ENCODE peak calls at places on chromosomes 5 and 9, in six cellular contexts. V, I, N, K, T and A are unnamed samples. For H3K27me3, H3K4me1 and H3K36me3, the result is how much of the 10 kb centered on the place peaks cover.

GRCh38 chr5:107155667-107156066 is 515.1 kb downstream of the EFNA5 start:
- DNase-seq in T (no peak), N (no peak), K (no peak), I (no peak), V (no peak), A (no peak)

GRCh38 chr5:9467199-9468069 is 78.4 kb downstream of the SEMA5A start:
- DNase-seq in I (no peak), N (no peak), T (no peak), V (peak), K (no peak), A (no peak)

GRCh38 chr9:124392855-124393460 is 22.3 kb downstream of the PSMB7 start:
- DNase-seq in N (no peak), K (peak), T (no peak), V (no peak), I (no peak), A (no peak)

GRCh38 chr9:116193636-116194035 is 40.0 kb downstream of the PAPPA start:
- DNase-seq in K (peak), N (no peak), T (no peak), I (no peak), V (no peak), A (no peak)

GRCh38 chr5:16265141-16265540 is 85.5 kb upstream of the MARCHF11 start:
- DNase-seq in T (no peak), V (no peak), I (no peak), K (no peak), N (no peak), A (no peak)

GRCh38 chr5:65984098-65984885 is 57.9 kb downstream of the ERBIN start:
- DNase-seq in I (no peak), T (no peak), K (no peak), V (no peak), N (no peak), A (no peak)

GRCh38 chr9:69672828-69673640 is 863 bp upstream of the APBA1 start:
- DNase-seq in N (peak), I (peak), V (peak), T (peak), K (peak), A (peak)

GRCh38 chr5:133957080-133957479 is 11.3 kb downstream of the C5orf15 start:
- DNase-seq in I (no peak), V (no peak), T (no peak), N (no peak), K (no peak), A (no peak)

GRCh38 chr5:175378444-175379028 is 65.4 kb downstream of the DRD1 start:
- DNase-seq in N (no peak), K (peak), T (no peak), V (no peak), I (no peak), A (no peak)

GRCh38 chr9:16133556-16134227 is 580.8 kb downstream of the CCDC171 start:
- DNase-seq in V (no peak), N (peak), T (peak), I (no peak), K (peak), A (no peak)

GRCh38 chr9:98547606-98548005 is 161.1 kb downstream of the GABBR2 start:
- DNase-seq in I (no peak), K (no peak), V (no peak), T (no peak), N (no peak), A (no peak)

GRCh38 chr5:137598341-137598740 is 99.2 kb upstream of the SPOCK1 start:
- DNase-seq in K (no peak), V (no peak), T (no peak), I (no peak), N (no peak), A (no peak)

GRCh38 chr9:9003184-9003583 is 1203.6 kb upstream of the DMAC1 start:
- DNase-seq in V (no peak), N (no peak), I (peak), T (no peak), K (no peak), A (no peak)

DNA sequence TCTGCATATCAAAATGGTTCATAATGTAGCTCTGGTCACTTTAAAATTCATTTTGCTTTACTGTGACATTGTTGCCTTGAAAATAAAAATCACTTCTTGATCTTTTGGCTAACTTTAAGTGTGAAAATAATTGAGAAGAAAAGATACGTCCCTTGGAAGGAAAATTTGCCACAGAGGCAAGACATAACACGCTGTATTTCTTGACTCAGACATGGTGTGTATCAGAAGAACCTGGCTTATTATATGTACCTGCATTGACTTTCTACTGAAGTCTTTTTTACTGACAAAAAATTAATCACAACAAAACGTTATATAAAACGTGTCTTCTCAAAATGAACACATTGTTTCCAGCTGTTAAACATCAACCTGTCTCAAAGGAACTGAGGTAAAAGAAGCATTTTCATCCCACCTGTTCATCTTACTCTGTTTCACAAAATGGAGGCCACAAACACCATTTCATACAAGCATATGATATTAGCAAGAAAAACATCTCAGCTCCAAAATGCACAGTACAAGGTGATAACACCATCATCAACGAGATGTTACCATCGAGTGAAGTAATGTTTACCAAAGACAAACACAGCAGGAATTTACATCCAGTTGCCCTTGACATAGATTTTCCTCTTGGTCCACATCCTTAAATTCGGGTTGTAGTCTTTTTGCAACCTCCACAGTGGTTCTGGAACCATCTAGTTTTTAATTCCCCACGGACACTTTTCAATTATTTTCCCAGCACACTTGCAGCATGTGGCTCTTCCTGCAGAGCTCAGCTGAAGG is 179.9 kb downstream of the GLIS3 start:
- DNase-seq in K (no peak), N (no peak), V (no peak), I (no peak), T (no peak), A (no peak)
- H3K27me3 ChIP-seq in K (under half), N (under half), V (under half), I (under half), T (under half), A (under half)

GRCh38 chr5:1124181-1125029 is 12.5 kb upstream of the SLC12A7 start:
- DNase-seq in N (no peak), V (no peak), K (no peak), T (no peak), I (peak), A (no peak)

GRCh38 chr5:1121891-1122290 is 10.0 kb upstream of the SLC12A7 start:
- DNase-seq in V (no peak), I (no peak), T (no peak), K (no peak), N (no peak), A (no peak)

GRCh38 chr5:1122511-1123284 is 10.8 kb upstream of the SLC12A7 start:
- DNase-seq in K (no peak), N (no peak), V (no peak), T (no peak), I (no peak), A (no peak)

GRCh38 chr5:1125030-1125357 is 13.1 kb upstream of the SLC12A7 start:
- DNase-seq in K (peak), T (no peak), N (peak), I (peak), V (no peak), A (no peak)

GRCh38 chr5:1123418-1124147 is 11.7 kb upstream of the SLC12A7 start:
- DNase-seq in I (no peak), K (no peak), T (no peak), N (no peak), V (no peak), A (no peak)
- H3K4me1 ChIP-seq in I (under half), K (under half), T (under half), N (under half), V (under half), A (under half)

GRCh38 chr9:92637886-92638620 is 31.9 kb downstream of the IPPK start:
- DNase-seq in V (no peak), T (no peak), N (no peak), K (no peak), I (no peak), A (no peak)

GRCh38 chr9:92638621-92639101 is 31.3 kb downstream of the IPPK start:
- DNase-seq in N (no peak), K (no peak), V (no peak), I (no peak), T (no peak), A (no peak)

GRCh38 chr9:92635760-92636159 is 34.2 kb downstream of the IPPK start:
- DNase-seq in T (no peak), K (no peak), N (no peak), V (no peak), I (no peak), A (no peak)

GRCh38 chr9:92636627-92637026 is 33.3 kb downstream of the IPPK start:
- DNase-seq in T (no peak), N (no peak), I (no peak), V (no peak), K (no peak), A (no peak)

GRCh38 chr9:92637331-92637730 is 32.6 kb downstream of the IPPK start:
- DNase-seq in K (no peak), I (no peak), T (no peak), V (no peak), N (no peak), A (no peak)
- H3K36me3 ChIP-seq in K (half or more), I (under half), T (under half), V (half or more), N (half or more), A (under half)

GRCh38 chr5:80033513-80033912 is 1.6 kb upstream of the THBS4 start:
- DNase-seq in T (no peak), N (no peak), K (no peak), I (no peak), V (no peak), A (no peak)
- H3K27me3 ChIP-seq in T (under half), N (under half), K (half or more), I (under half), V (half or more), A (under half)

GRCh38 chr5:32710859-32711692 is at the start of gene NPR3:
- DNase-seq in V (no peak), K (peak), I (no peak), T (peak), N (no peak), A (no peak)
- H3K4me1 ChIP-seq in V (under half), K (under half), I (under half), T (under half), N (under half), A (under half)